ENCODE peak calls at places on chromosome 14, in nine cellular contexts. X is neural progenitor cell; T is tibial nerve; Y is mucosa of descending colon; K is IMR-90; A is Peyer's patch; E is endodermal cell; J is CD8-positive, alpha-beta memory T cell; N is heart left ventricle. R is an unnamed sample. For H3K9me3 and H3K36me3, the result is how much of the 10 kb centered on the place peaks cover.

GRCh38 chr14:65170768-65171251 is 68.5 kb upstream of the MAX start:
- DNase-seq in X (peak), T (no peak), Y (no peak), K (peak), A (peak), E (peak), J (no peak), N (no peak), R (no peak)

GRCh38 chr14:96167224-96168148 is 37.2 kb upstream of the BDKRB2 start:
- DNase-seq in X (no peak), T (no peak), Y (peak), K (peak), A (peak), E (peak), J (no peak), N (no peak), R (no peak)

GRCh38 chr14:59254911-59255545 is 66.6 kb downstream of the DAAM1 start:
- DNase-seq in X (no peak), T (no peak), Y (no peak), K (peak), A (peak), E (no peak), J (no peak), N (no peak), R (no peak)

GRCh38 chr14:28831126-28831525 is 64.5 kb downstream of the FOXG1 start:
- DNase-seq in X (no peak), T (no peak), Y (no peak), K (no peak), A (no peak), E (no peak), J (no peak), N (no peak), R (no peak)

GRCh38 chr14:71181215-71182003 is 274.1 kb downstream of the PCNX1 start:
- DNase-seq in X (no peak), T (no peak), Y (no peak), K (no peak), A (no peak), E (peak), J (no peak), N (no peak), R (no peak)

GRCh38 chr14:83714141-83714540 is 1815.8 kb upstream of the FLRT2 start:
- DNase-seq in X (no peak), T (no peak), Y (no peak), K (no peak), A (no peak), E (no peak), J (no peak), N (no peak), R (no peak)

GRCh38 chr14:79404874-79405273 is 806.4 kb downstream of the DIO2 start:
- DNase-seq in X (no peak), T (no peak), Y (no peak), K (peak), A (no peak), E (no peak), J (no peak), N (no peak), R (no peak)

GRCh38 chr14:38238332-38238731 is 17.6 kb downstream of the CLEC14A start:
- DNase-seq in X (no peak), T (no peak), Y (no peak), K (peak), A (no peak), E (no peak), J (no peak), N (no peak), R (no peak)

GRCh38 chr14:83556065-83556464 is 1973.9 kb upstream of the FLRT2 start:
- DNase-seq in X (no peak), T (no peak), Y (no peak), K (peak), A (no peak), E (no peak), J (no peak), N (no peak), R (no peak)

GRCh38 chr14:105430535-105430934 is 10.9 kb downstream of the MTA1 start:
- DNase-seq in X (no peak), T (no peak), Y (no peak), K (peak), A (no peak), E (no peak), J (no peak), N (no peak), R (no peak)

GRCh38 chr14:57871487-57872080 is 5.7 kb upstream of the SLC35F4 start:
- DNase-seq in X (peak), T (no peak), Y (peak), K (peak), A (no peak), E (peak), J (no peak), N (no peak), R (no peak)

GRCh38 chr14:100045687-100046344 is 19.4 kb upstream of the EVL start:
- DNase-seq in X (peak), T (no peak), Y (no peak), K (no peak), A (no peak), E (no peak), J (no peak), N (no peak), R (no peak)

GRCh38 chr14:105926415-105927093 is 400.2 kb downstream of the TMEM121 start:
- DNase-seq in X (no peak), T (no peak), Y (no peak), K (no peak), A (peak), E (no peak), J (no peak), N (peak), R (peak)

GRCh38 chr14:65263161-65263788 is 149.3 kb upstream of the FUT8 start:
- DNase-seq in X (no peak), T (no peak), Y (no peak), K (peak), A (no peak), E (no peak), J (no peak), N (no peak), R (no peak)

GRCh38 chr14:77024171-77024627 is 4.3 kb downstream of the IRF2BPL start:
- DNase-seq in X (peak), T (no peak), Y (peak), K (peak), A (peak), E (peak), J (peak), N (no peak), R (no peak)

GRCh38 chr14:66595394-66595793 is 87.4 kb downstream of the GPHN start:
- DNase-seq in X (no peak), T (no peak), Y (no peak), K (no peak), A (no peak), E (no peak), J (no peak), N (no peak), R (no peak)

GRCh38 chr14:50082308-50082742 is 34.0 kb downstream of the VCPKMT start:
- DNase-seq in X (no peak), T (no peak), Y (no peak), K (no peak), A (peak), E (no peak), J (peak), N (no peak), R (no peak)

GRCh38 chr14:63517354-63517753 is 25.8 kb downstream of the PPP2R5E start:
- DNase-seq in X (no peak), T (no peak), Y (no peak), K (peak), A (no peak), E (no peak), J (no peak), N (no peak), R (no peak)

GRCh38 chr14:101476931-101477553 is 84.3 kb upstream of the DIO3 start:
- DNase-seq in X (peak), T (no peak), Y (peak), K (no peak), A (peak), E (peak), J (no peak), N (no peak), R (peak)

GRCh38 chr14:36817071-36817930 is 155.6 kb downstream of the PAX9 start:
- DNase-seq in X (no peak), T (no peak), Y (no peak), K (no peak), A (no peak), E (no peak), J (no peak), N (no peak), R (no peak)

GRCh38 chr14:105209091-105209490 is 28.0 kb upstream of the NUDT14 start:
- DNase-seq in X (no peak), T (no peak), Y (no peak), K (no peak), A (no peak), E (no peak), J (no peak), N (no peak), R (no peak)

GRCh38 chr14:71591929-71592328 is 340.3 kb upstream of the RGS6 start:
- DNase-seq in X (no peak), T (no peak), Y (no peak), K (peak), A (no peak), E (no peak), J (no peak), N (no peak), R (no peak)

GRCh38 chr14:76842414-76842813 is 16.2 kb downstream of the LRRC74A start:
- DNase-seq in X (no peak), T (no peak), Y (no peak), K (no peak), A (no peak), E (no peak), J (no peak), N (no peak), R (no peak)

GRCh38 chr14:92040431-92041040 is 677 bp upstream of the TRIP11 start:
- DNase-seq in X (no peak), T (no peak), Y (peak), K (peak), A (no peak), E (peak), J (no peak), N (no peak), R (no peak)

GRCh38 chr14:69571879-69572633 is 2.6 kb downstream of the CCDC177 start:
- DNase-seq in X (no peak), T (no peak), Y (no peak), K (peak), A (no peak), E (peak), J (no peak), N (no peak), R (no peak)

GRCh38 chr14:63277784-63278183 is 41.0 kb downstream of the GPHB5 start:
- DNase-seq in X (no peak), T (no peak), Y (no peak), K (no peak), A (no peak), E (no peak), J (no peak), N (no peak), R (no peak)

GRCh38 chr14:64401923-64402322 is 13.8 kb downstream of the MTHFD1 start:
- DNase-seq in X (no peak), T (no peak), Y (no peak), K (no peak), A (no peak), E (no peak), J (no peak), N (no peak), R (no peak)

GRCh38 chr14:99519931-99520421 is 38.8 kb downstream of the CCNK start:
- DNase-seq in X (no peak), T (no peak), Y (no peak), K (no peak), A (no peak), E (peak), J (no peak), N (peak), R (peak)

GRCh38 chr14:97943619-97944018 is 1146.4 kb downstream of the VRK1 start:
- DNase-seq in X (no peak), T (no peak), Y (no peak), K (no peak), A (no peak), E (no peak), J (no peak), N (no peak), R (no peak)

GRCh38 chr14:105537580-105538474 is 11.4 kb downstream of the TMEM121 start:
- DNase-seq in X (peak), T (no peak), Y (peak), K (no peak), A (peak), E (peak), J (peak), N (peak), R (peak)

DNA sequence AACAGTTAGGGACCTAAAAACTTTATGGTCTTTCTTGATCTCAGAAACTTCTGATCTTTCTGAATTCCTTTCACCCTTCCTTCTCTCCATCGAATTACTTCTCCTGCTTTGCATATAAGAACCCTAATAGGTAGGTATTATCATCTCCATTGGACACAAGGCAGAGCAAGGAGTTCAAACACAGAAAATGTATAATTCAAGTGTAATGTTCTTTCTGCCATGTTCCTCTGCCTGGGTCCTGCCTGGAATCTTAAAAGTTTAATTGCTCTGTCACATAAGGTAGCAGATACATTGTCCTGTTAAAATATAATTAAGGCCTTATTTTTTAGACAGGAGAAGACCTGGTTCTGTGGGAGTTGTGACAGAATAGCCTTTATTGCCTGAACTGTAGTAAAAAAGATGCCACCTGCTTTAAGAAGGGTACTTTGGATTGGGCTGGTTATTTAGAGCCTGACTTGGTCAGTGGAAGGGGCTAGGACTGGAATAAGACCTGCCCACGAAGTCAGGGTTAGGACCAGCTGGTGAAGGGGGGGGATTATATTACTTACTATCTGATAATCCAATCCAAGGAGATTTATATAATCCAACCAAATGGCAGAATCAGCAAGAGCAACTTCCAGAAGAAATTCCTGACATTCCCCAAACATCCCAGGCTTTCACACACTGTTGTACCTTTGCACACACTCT is 10.4 kb downstream of the G2E3 start:
- DNase-seq in X (peak), T (no peak), Y (no peak), K (no peak), A (no peak), E (no peak), J (no peak), N (no peak), R (no peak)
- H3K9me3 ChIP-seq in X (under half), T (under half), Y (under half), K (under half), A (under half), E (under half), J (under half), N (under half), R (under half)

DNA sequence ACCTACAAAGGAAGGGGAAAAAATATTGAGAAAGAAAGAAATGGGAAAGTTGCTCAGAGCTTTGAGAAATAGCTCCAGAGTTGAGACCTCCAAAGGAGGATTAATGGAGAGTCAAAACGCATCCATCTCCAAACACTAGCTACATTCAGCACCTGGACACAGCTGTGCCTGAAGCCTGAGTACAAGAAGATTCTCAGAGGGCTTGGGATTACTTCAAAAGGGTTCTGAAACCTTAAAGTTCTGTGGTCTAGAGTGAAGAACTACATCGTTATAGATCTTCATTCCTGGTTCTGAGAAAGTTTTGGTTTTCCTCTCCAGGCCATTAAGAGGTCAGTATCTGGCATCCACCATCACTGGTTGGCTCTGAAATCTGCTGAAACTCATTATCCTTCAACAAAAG is 10.5 kb upstream of the TMED10 start:
- DNase-seq in X (no peak), T (no peak), Y (no peak), K (no peak), A (no peak), E (no peak), J (no peak), N (no peak), R (no peak)
- H3K36me3 ChIP-seq in X (under half), T (under half), Y (under half), K (under half), A (under half), E (under half), J (under half), N (under half), R (under half)

DNA sequence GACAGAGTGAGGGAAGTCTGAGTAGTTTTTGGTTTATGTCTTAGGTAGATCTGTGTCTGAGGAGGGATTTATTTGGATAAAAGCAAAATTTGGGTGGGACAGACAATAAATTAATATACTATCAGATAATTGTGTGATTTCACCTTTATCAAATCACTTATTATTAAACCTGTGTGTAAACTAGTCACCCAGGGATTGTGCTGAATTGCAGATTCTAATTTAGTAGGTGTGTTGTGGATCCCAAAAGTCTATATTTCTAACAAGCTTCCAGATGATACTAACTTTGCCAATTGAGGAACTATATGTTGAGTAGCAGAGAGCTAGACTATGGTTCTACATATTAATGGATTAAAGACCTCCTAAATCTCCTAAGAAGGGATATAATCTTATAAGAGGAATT is 978.5 kb upstream of the FBXO33 start:
- DNase-seq in X (no peak), T (no peak), Y (no peak), K (no peak), A (no peak), E (no peak), J (no peak), N (no peak), R (no peak)
- H3K9me3 ChIP-seq in X (under half), T (under half), Y (under half), K (under half), A (under half), E (under half), J (under half), N (under half), R (under half)

GRCh38 chr14:90298230-90298629 is 33.5 kb downstream of the NRDE2 start:
- DNase-seq in X (no peak), T (no peak), Y (no peak), K (no peak), A (no peak), E (no peak), J (no peak), N (no peak), R (no peak)
- H3K36me3 ChIP-seq in X (under half), T (under half), Y (under half), K (under half), A (under half), E (half or more), J (under half), N (under half), R (under half)

GRCh38 chr14:19801118-19801464 is 2.5 kb upstream of the OR4N2 start:
- DNase-seq in X (no peak), T (no peak), Y (no peak), K (no peak), A (no peak), E (no peak), J (no peak), N (no peak), R (peak)
- H3K9me3 ChIP-seq in X (half or more), T (under half), Y (half or more), K (under half), A (under half), E (half or more), J (under half), N (under half), R (under half)

DNA sequence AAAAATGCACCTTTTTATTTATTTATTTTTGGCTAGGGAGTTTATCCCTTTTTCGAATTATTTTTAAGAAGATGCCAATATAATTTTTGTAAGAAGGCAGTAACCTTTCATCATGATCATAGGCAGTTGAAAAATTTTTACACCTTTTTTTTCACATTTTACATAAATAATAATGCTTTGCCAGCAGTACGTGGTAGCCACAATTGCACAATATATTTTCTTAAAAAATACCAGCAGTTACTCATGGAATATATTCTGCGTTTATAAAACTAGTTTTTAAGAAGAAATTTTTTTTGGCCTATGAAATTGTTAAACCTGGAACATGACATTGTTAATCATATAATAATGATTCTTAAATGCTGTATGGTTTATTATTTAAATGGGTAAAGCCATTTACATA is 14.9 kb upstream of the SNAPC1 start:
- DNase-seq in X (no peak), T (no peak), Y (no peak), K (no peak), A (no peak), E (no peak), J (no peak), N (no peak), R (no peak)
- H3K36me3 ChIP-seq in X (under half), T (under half), Y (under half), K (under half), A (under half), E (half or more), J (under half), N (under half), R (half or more)